ENCODE peak calls at places on chromosome 15, in six cellular contexts. T is tibial artery, B is K562, Y is HCT116, X is SJSA1, L is WERI-Rb-1. W is an unnamed sample.

GRCh38 chr15:66633346-66633745 is 67.5 kb upstream of the LCTL start:
- DNase-seq in X (no peak), Y (no peak), B (no peak), T (no peak), L (no peak), W (no peak)

GRCh38 chr15:33016405-33017024 is 178.0 kb downstream of the FMN1 start:
- DNase-seq in L (no peak), Y (no peak), X (no peak), B (no peak), T (no peak), W (no peak)

GRCh38 chr15:92541197-92542190 is 114.1 kb downstream of the FAM174B start:
- DNase-seq in Y (no peak), L (no peak), T (no peak), B (no peak), X (no peak), W (no peak)

GRCh38 chr15:99197861-99198260 is 51.5 kb downstream of the TTC23 start:
- DNase-seq in L (no peak), Y (no peak), B (no peak), X (peak), T (no peak), W (no peak)

GRCh38 chr15:64854041-64854440 is 12.3 kb downstream of the PLEKHO2 start:
- DNase-seq in X (no peak), L (no peak), T (no peak), B (no peak), Y (no peak), W (no peak)

GRCh38 chr15:74311734-74312444 is 55.6 kb downstream of the CYP11A1 start:
- DNase-seq in X (peak), T (no peak), L (peak), Y (peak), B (peak), W (no peak)

GRCh38 chr15:34709866-34710265 is 44.9 kb downstream of the GJD2 start:
- DNase-seq in Y (no peak), L (no peak), B (no peak), T (no peak), X (peak), W (no peak)

GRCh38 chr15:25244731-25245585 is 193.9 kb downstream of the UBE3A start:
- DNase-seq in T (peak), L (peak), Y (no peak), X (no peak), B (no peak), W (no peak)

GRCh38 chr15:59303641-59304433 is 68.8 kb downstream of the MYO1E start:
- DNase-seq in L (no peak), Y (no peak), B (no peak), X (peak), T (peak), W (no peak)

GRCh38 chr15:44058126-44058525 is 136.9 kb downstream of the FRMD5 start:
- DNase-seq in Y (no peak), L (no peak), B (no peak), X (peak), T (no peak), W (no peak)

GRCh38 chr15:89199734-89200133 is 21.6 kb downstream of the RLBP1 start:
- DNase-seq in B (no peak), L (no peak), X (no peak), Y (no peak), T (no peak), W (no peak)

GRCh38 chr15:79166311-79166955 is 75.9 kb upstream of the RASGRF1 start:
- DNase-seq in B (no peak), Y (no peak), X (no peak), T (no peak), L (no peak), W (no peak)

GRCh38 chr15:74505837-74506514 is 35.0 kb upstream of the ARID3B start:
- DNase-seq in L (no peak), X (no peak), Y (no peak), B (no peak), T (peak), W (no peak)

GRCh38 chr15:49656734-49657133 is 35.9 kb downstream of the DTWD1 start:
- DNase-seq in L (no peak), T (no peak), Y (no peak), X (no peak), B (no peak), W (no peak)

GRCh38 chr15:77021803-77022381 is 27.0 kb downstream of the PSTPIP1 start:
- DNase-seq in T (peak), B (no peak), Y (no peak), L (no peak), X (peak), W (no peak)

GRCh38 chr15:58109419-58109818 is 28.8 kb upstream of the AQP9 start:
- DNase-seq in X (no peak), L (no peak), Y (no peak), T (no peak), B (no peak), W (no peak)

GRCh38 chr15:76209948-76210347 is 101.3 kb downstream of the ETFA start:
- DNase-seq in B (no peak), L (no peak), Y (no peak), X (no peak), T (no peak), W (no peak)

GRCh38 chr15:53454535-53454842 is 305.0 kb downstream of the WDR72 start:
- DNase-seq in B (no peak), L (no peak), X (no peak), T (no peak), Y (no peak), W (no peak)

GRCh38 chr15:98515186-98515585 is 133.2 kb upstream of the IGF1R start:
- DNase-seq in L (no peak), T (no peak), B (no peak), X (no peak), Y (no peak), W (no peak)

GRCh38 chr15:69275104-69275670 is 23.5 kb upstream of the PAQR5 start:
- DNase-seq in X (no peak), L (no peak), T (no peak), B (no peak), Y (no peak), W (no peak)

GRCh38 chr15:69271217-69271616 is 27.5 kb upstream of the PAQR5 start:
- DNase-seq in Y (no peak), B (no peak), X (no peak), T (no peak), L (no peak), W (no peak)

GRCh38 chr15:69275933-69276565 is 22.7 kb upstream of the PAQR5 start:
- DNase-seq in X (no peak), Y (no peak), T (no peak), B (no peak), L (no peak), W (no peak)

GRCh38 chr15:69277316-69277715 is 21.4 kb upstream of the PAQR5 start:
- DNase-seq in X (no peak), L (no peak), B (no peak), Y (no peak), T (no peak), W (no peak)

GRCh38 chr15:69272139-69272538 is 26.6 kb upstream of the PAQR5 start:
- DNase-seq in X (no peak), B (no peak), L (no peak), Y (no peak), T (no peak), W (no peak)
- H3K27ac ChIP-seq in X (no peak), B (no peak), L (no peak), Y (no peak), T (no peak), W (no peak)

GRCh38 chr15:90967206-90967605 is 12.5 kb downstream of the RCCD1 start:
- DNase-seq in T (no peak), Y (no peak), L (no peak), B (no peak), X (no peak), W (no peak)
- H3K27ac ChIP-seq in T (no peak), Y (no peak), L (no peak), B (no peak), X (no peak), W (no peak)

GRCh38 chr15:41957021-41957897 is 15.1 kb downstream of the EHD4 start:
- DNase-seq in Y (no peak), L (no peak), B (no peak), T (no peak), X (no peak), W (no peak)
- H3K27ac ChIP-seq in Y (no peak), L (no peak), B (no peak), T (peak), X (no peak), W (no peak)

DNA sequence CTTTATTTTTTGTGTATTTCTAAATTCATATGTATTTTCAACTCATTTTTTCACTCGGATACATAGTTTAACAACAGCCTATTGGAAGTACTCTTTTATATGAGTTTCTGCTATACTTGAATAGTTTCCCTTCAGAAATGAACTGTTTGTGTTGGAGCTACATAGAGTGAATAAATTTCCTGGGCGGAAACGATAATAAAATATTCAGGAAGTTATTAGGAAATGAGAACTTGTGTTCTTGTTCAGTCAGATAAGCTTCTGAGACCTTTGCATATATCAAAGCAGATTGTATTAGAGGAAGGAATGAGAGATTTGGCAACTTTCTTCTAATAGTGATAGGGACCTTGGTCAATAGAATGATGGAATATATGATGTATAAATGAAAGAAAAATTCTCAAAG is 27.3 kb downstream of the NEO1 start:
- DNase-seq in B (no peak), L (no peak), T (no peak), Y (no peak), X (no peak), W (no peak)
- H3K27ac ChIP-seq in B (no peak), L (no peak), T (no peak), Y (no peak), X (no peak), W (no peak)

DNA sequence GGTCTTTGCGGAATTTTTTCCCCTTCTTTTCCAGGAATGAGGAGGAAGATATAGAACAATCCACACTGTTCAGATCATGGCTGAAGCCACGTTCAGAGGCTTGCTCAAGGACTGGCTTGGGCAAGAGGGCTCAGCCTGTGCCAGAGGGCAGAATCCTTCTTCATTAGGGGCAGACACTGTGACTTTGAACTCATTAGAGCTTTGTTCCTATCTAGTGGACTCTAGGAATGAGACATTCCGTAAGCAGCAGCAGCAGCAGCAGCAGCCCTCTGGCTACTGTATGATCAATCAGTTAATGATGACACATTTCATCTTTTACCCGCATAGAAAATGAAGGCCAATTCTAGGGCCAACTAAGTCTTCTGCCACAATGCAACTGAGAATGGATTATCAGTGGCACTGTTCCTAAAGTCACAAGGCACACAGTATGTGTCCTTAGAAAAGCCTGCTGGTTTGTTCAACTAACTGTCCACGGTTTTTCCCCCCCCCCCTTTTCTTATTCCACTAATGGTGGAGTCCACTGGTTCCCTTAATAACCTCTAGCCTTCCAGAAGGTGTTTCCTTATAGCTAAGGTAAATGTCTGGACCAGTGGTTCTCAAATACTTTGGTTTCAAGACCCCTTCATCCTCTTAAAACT is 1.7 kb upstream of the RAB8B start:
- DNase-seq in T (no peak), B (no peak), X (no peak), L (no peak), Y (no peak), W (no peak)
- H3K27ac ChIP-seq in T (no peak), B (no peak), X (no peak), L (no peak), Y (no peak), W (no peak)

GRCh38 chr15:81398910-81399551 is 25.0 kb upstream of the TMC3 start:
- DNase-seq in T (no peak), Y (no peak), X (no peak), L (no peak), B (no peak), W (no peak)
- H3K27ac ChIP-seq in T (no peak), Y (no peak), X (no peak), L (no peak), B (no peak), W (no peak)

DNA sequence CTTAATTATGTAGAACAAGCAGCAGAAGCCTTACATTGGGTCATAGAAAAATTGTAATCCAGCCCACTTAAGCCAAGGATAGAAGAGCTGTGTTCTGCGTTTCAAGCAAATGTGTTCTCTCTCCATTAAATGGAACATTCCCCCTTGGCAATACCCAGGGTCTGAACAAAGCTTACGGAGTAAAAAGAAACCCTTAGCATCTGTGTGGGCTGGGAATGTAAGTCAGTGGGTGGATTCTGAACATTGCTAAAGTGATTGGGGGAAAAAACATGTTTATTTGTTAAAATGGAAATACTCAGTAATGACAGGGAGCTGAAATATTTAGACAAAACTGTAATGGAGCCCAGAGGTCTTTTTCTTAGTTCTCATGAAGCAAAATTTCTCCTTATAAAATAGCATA is 147.4 kb downstream of the DUT start:
- DNase-seq in T (no peak), X (no peak), B (no peak), L (no peak), Y (no peak), W (no peak)
- H3K27ac ChIP-seq in T (no peak), X (no peak), B (no peak), L (no peak), Y (no peak), W (no peak)

W was measured in esophagus squamous epithelium.